ENCODE peak calls at places on chromosomes 2 and 18, in six cellular contexts. O is A549, Y is GM12878, E is adrenal gland, K is spleen, V is Peyer's patch. P is an unnamed sample.

GRCh38 chr2:65934992-65935629 is 499.8 kb upstream of the MEIS1 start:
- DNase-seq in K (no peak), Y (no peak), V (no peak), E (no peak), O (no peak), P (no peak)

GRCh38 chr2:21501344-21502027 is 377.7 kb downstream of the TDRD15 start:
- DNase-seq in V (no peak), O (no peak), K (no peak), Y (no peak), E (no peak), P (no peak)

GRCh38 chr2:112095654-112096053 is 40.6 kb downstream of the TMEM87B start:
- DNase-seq in K (no peak), O (no peak), E (no peak), V (no peak), Y (no peak), P (no peak)

GRCh38 chr2:36507408-36507812 is 90.6 kb downstream of the FEZ2 start:
- DNase-seq in V (peak), Y (no peak), E (peak), K (no peak), O (peak), P (peak)

GRCh38 chr18:80259610-80260009 is 12.3 kb upstream of the PARD6G start:
- DNase-seq in V (no peak), O (no peak), Y (no peak), K (no peak), E (no peak), P (no peak)

GRCh38 chr2:190466819-190467444 is 58.8 kb downstream of the MFSD6 start:
- DNase-seq in E (no peak), O (no peak), V (no peak), K (no peak), Y (no peak), P (no peak)

GRCh38 chr2:166972418-166972817 is 84.1 kb downstream of the XIRP2 start:
- DNase-seq in E (no peak), V (no peak), Y (no peak), K (no peak), O (no peak), P (no peak)

GRCh38 chr18:1846640-1847039 is 724.7 kb downstream of the METTL4 start:
- DNase-seq in O (no peak), K (no peak), E (no peak), Y (no peak), V (no peak), P (peak)

GRCh38 chr18:25176516-25177042 is 175.4 kb downstream of the ZNF521 start:
- DNase-seq in K (no peak), Y (no peak), V (no peak), O (no peak), E (no peak), P (no peak)

GRCh38 chr2:71631411-71631931 is 178.1 kb downstream of the DYSF start:
- DNase-seq in O (no peak), K (no peak), E (no peak), Y (no peak), V (no peak), P (peak)

GRCh38 chr2:33406622-33407021 is 69.8 kb upstream of the RASGRP3 start:
- DNase-seq in E (no peak), O (no peak), K (no peak), V (no peak), Y (no peak), P (no peak)

GRCh38 chr2:233360771-233361176 is 6.5 kb downstream of the DGKD start:
- DNase-seq in E (no peak), K (no peak), Y (no peak), V (no peak), O (no peak), P (no peak)

GRCh38 chr2:31327505-31327904 is 87.0 kb downstream of the XDH start:
- DNase-seq in V (no peak), E (no peak), K (no peak), O (no peak), Y (no peak), P (no peak)

GRCh38 chr2:132776271-132776670 is 106.3 kb upstream of the LYPD1 start:
- DNase-seq in Y (no peak), E (no peak), O (no peak), K (no peak), V (no peak), P (no peak)

GRCh38 chr2:45731146-45731545 is 79.7 kb downstream of the PRKCE start:
- DNase-seq in K (no peak), O (no peak), E (no peak), Y (no peak), V (no peak), P (no peak)

GRCh38 chr2:46434851-46435273 is 44.5 kb upstream of the TMEM247 start:
- DNase-seq in O (no peak), K (no peak), Y (no peak), E (no peak), V (no peak), P (no peak)

GRCh38 chr2:9975805-9976447 is 24.4 kb downstream of the GRHL1 start:
- DNase-seq in Y (no peak), K (no peak), V (no peak), E (peak), O (peak), P (peak)

GRCh38 chr2:72745679-72746368 is 80.0 kb downstream of the EXOC6B start:
- DNase-seq in O (peak), E (no peak), V (no peak), K (no peak), Y (no peak), P (no peak)

GRCh38 chr18:2304378-2305175 is 266.7 kb downstream of the METTL4 start:
- DNase-seq in K (no peak), Y (no peak), V (no peak), E (no peak), O (no peak), P (peak)

GRCh38 chr2:56534321-56534720 is 350.5 kb downstream of the CCDC85A start:
- DNase-seq in Y (no peak), E (no peak), O (no peak), K (no peak), V (no peak), P (no peak)

GRCh38 chr2:152407204-152407721 is 72.3 kb downstream of the FMNL2 start:
- DNase-seq in V (peak), Y (peak), K (no peak), E (peak), O (peak), P (no peak)

GRCh38 chr18:59091204-59091603 is 48.5 kb upstream of the SEC11C start:
- DNase-seq in O (no peak), K (no peak), V (no peak), Y (no peak), E (no peak), P (no peak)

GRCh38 chr2:26616864-26617135 is 24.4 kb downstream of the CIB4 start:
- DNase-seq in V (no peak), K (peak), O (no peak), E (no peak), Y (no peak), P (no peak)

GRCh38 chr2:38190542-38191218 is 114.7 kb upstream of the CYP1B1 start:
- DNase-seq in E (no peak), Y (no peak), O (no peak), V (no peak), K (no peak), P (no peak)

GRCh38 chr2:38835015-38835601 is 40.6 kb downstream of the DHX57 start:
- DNase-seq in V (no peak), Y (no peak), E (no peak), K (no peak), O (no peak), P (no peak)

GRCh38 chr2:74429487-74430451 is 8.2 kb downstream of the WDR54 start:
- DNase-seq in O (no peak), V (peak), E (no peak), Y (no peak), K (peak), P (no peak)
- TF ChIP-seq POLR2A in O (no peak), V (peak), E (no peak), Y (no peak), K (no peak), P (no peak)

DNA sequence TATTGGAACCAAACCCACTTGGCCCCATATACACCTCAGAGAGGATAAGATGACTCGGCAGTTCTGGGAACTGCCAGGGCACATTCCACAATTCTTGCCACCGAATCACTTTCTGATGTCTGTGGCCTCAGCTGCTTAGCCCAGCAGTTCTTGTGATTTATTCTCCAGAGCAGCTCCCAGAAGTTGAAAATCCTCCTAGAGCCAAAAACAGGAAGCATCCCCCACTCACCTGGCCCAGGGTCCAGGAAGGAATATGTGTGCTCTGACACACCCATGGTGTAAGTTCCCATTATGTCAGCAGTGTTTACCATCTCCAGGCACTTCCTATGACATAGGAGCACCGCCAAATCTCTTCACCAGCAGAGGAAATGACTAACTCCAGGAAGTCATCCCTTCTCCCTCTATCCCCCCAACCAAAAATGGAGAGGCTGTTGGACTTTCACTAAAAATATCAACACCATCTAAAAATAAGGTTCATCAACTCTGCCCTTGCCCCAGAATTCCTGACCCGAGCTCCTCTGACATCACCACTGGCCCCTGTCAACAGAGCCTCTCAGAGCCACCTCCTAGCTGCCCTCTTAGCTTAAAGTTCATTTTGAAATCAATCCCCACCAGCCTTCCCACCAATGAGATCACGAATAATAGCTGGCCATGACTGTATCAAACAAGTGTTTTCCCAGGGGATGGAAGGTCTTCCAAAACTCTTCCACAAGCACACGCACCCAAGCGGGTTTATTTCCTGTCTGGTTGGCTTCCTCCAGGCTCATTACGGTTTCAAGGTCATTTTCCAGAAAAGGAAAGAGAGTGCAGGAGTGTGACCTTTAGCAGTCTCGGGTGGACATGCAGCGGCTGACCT is 223.1 kb upstream of the PARD3B start:
- DNase-seq in E (no peak), O (no peak), Y (no peak), K (no peak), V (no peak), P (no peak)
- TF ChIP-seq POLR2A in E (no peak), O (no peak), Y (no peak), K (no peak), V (no peak), P (no peak)

DNA sequence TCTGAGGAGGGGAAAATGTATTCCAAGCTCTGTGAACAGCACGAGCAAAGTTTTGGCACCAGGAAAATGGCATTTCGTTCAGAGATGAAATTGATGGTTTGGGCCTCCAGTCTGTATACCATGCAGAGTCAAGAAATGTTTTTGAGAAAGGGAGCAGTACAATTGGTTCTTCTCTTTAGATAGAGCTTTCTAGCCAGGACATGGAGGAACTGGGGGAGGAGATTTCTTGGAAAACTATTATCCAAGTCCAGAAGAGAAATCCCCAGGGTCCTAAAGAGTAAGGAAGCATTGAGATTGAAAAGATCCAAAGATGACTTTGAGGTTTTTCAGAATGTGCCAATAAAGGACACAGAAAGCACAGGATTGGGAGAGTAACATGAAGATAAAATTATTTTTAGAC is 432.4 kb downstream of the TNS1 start:
- DNase-seq in O (no peak), K (no peak), V (no peak), Y (no peak), E (no peak), P (no peak)
- TF ChIP-seq POLR2A in O (no peak), K (no peak), V (no peak), Y (no peak), E (no peak), P (no peak)

GRCh38 chr2:164522561-164522981 is 98.7 kb downstream of the GRB14 start:
- DNase-seq in K (no peak), O (no peak), V (no peak), Y (no peak), E (no peak), P (no peak)

GRCh38 chr2:164523726-164524125 is 97.6 kb downstream of the GRB14 start:
- DNase-seq in Y (no peak), O (no peak), K (no peak), V (no peak), E (no peak), P (no peak)

GRCh38 chr2:164523026-164523425 is 98.3 kb downstream of the GRB14 start:
- DNase-seq in K (no peak), E (no peak), O (no peak), Y (no peak), V (no peak), P (no peak)
- TF ChIP-seq POLR2A in K (no peak), E (no peak), O (no peak), Y (no peak), V (no peak), P (no peak)

GRCh38 chr2:216934151-216934550 is 74.3 kb upstream of the TNP1 start:
- DNase-seq in Y (no peak), O (no peak), E (no peak), V (no peak), K (no peak), P (no peak)

GRCh38 chr2:216934623-216935022 is 74.8 kb upstream of the TNP1 start:
- DNase-seq in Y (no peak), V (no peak), K (no peak), O (no peak), E (no peak), P (no peak)

GRCh38 chr2:216930716-216931115 is 70.9 kb upstream of the TNP1 start:
- DNase-seq in K (no peak), Y (no peak), V (no peak), E (no peak), O (no peak), P (no peak)

GRCh38 chr2:216932806-216933579 is 73.1 kb upstream of the TNP1 start:
- DNase-seq in Y (no peak), K (no peak), E (no peak), V (no peak), O (no peak), P (no peak)

GRCh38 chr2:216932113-216932512 is 72.2 kb upstream of the TNP1 start:
- DNase-seq in O (no peak), Y (no peak), V (no peak), K (no peak), E (no peak), P (no peak)
- TF ChIP-seq POLR2A in O (no peak), Y (no peak), V (no peak), K (no peak), E (no peak), P (no peak)

GRCh38 chr18:6414723-6415362 is at the start of gene L3MBTL4:
- DNase-seq in O (no peak), K (peak), E (peak), V (peak), Y (no peak), P (peak)
- TF ChIP-seq POLR2A in O (no peak), K (no peak), E (peak), V (no peak), Y (peak), P (no peak)

GRCh38 chr18:713135-713490 is 683 bp upstream of the ENOSF1 start:
- DNase-seq in O (no peak), E (no peak), V (no peak), Y (no peak), K (peak), P (no peak)
- TF ChIP-seq POLR2A in O (no peak), E (no peak), V (no peak), Y (no peak), K (no peak), P (no peak)

GRCh38 chr2:25316101-25316500 is 25.6 kb downstream of the DNMT3A start:
- DNase-seq in V (no peak), E (no peak), Y (no peak), K (peak), O (no peak), P (no peak)

GRCh38 chr2:25315316-25315680 is 26.4 kb downstream of the DNMT3A start:
- DNase-seq in E (no peak), O (no peak), V (no peak), K (no peak), Y (no peak), P (no peak)

GRCh38 chr2:25312958-25313710 is 28.6 kb downstream of the DNMT3A start:
- DNase-seq in E (no peak), Y (no peak), K (no peak), O (no peak), V (no peak), P (no peak)

GRCh38 chr2:25313711-25314513 is 27.8 kb downstream of the DNMT3A start:
- DNase-seq in Y (no peak), V (no peak), K (no peak), E (no peak), O (no peak), P (no peak)

DNA sequence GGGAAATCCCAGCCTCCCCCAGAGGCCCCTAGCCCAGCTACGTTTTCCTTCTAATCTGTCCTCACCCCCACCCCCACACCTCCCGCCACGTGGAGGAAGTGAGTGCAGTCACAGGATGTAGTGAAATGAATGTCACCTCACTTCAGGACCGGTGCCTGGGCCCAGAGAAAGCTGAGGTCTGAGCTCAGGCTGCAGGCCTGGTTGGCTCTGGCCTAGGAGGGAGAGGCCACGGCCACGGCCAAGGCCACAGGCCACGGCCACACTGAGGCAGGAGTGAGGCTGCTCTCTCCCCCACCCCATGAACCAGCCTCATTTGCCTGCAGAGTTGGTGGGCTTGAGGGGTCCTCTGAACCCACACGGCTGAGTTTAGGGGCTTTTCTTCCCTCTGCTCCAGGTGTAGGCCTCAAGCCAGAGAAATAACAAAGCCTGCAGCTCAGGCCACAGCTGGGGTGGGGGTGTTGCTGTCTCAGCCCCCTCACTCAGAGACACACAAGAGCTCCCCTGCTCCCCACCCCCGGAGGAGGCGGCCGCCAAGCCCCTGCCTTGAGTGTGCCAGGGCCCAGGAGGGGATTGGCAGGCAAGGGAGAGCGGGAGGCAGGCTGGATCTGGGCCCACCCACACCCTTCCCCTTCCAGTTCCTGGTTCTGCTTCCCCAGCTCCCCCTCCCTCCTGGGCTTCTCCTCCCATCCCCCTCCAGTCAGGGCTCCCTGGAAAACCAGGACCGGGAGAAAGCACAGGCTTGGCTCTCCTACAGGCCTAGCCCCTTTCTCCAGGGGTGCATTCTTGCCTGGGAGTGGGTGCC is 27.0 kb downstream of the DNMT3A start:
- DNase-seq in O (no peak), V (peak), Y (no peak), K (peak), E (peak), P (no peak)
- TF ChIP-seq POLR2A in O (no peak), V (no peak), Y (peak), K (no peak), E (no peak), P (no peak)

P was measured in H54.